ENCODE peak calls at places on chromosomes 4 and X, in nine cellular contexts. J, K, B, Y, F, R, U, P and Z are unnamed samples.

GRCh38 chr4:67437974-67438713 is 107.2 kb downstream of the CENPC start:
- DNase-seq in F (no peak), R (no peak), P (peak), Y (peak), J (peak), B (no peak), K (no peak), U (peak), Z (peak)

GRCh38 chr4:110071466-110071865 is 126.9 kb downstream of the ELOVL6 start:
- DNase-seq in Y (no peak), K (no peak), J (no peak), P (no peak), B (peak), R (no peak), U (no peak), F (no peak), Z (no peak)

GRCh38 chr4:146059865-146060264 is 115.7 kb upstream of the LSM6 start:
- DNase-seq in B (no peak), K (no peak), U (no peak), R (no peak), Y (no peak), P (no peak), J (no peak), F (no peak), Z (no peak)

GRCh38 chr4:185730387-185730786 is 81.6 kb downstream of the SORBS2 start:
- DNase-seq in Y (peak), K (no peak), J (no peak), B (no peak), R (no peak), P (peak), U (no peak), F (no peak), Z (no peak)

GRCh38 chr4:150960079-150960478 is 55.0 kb downstream of the LRBA start:
- DNase-seq in K (no peak), U (no peak), P (no peak), R (no peak), F (no peak), J (no peak), B (no peak), Y (peak), Z (peak)

GRCh38 chr4:135185256-135185655 is 983.7 kb upstream of the PABPC4L start:
- DNase-seq in Y (no peak), J (no peak), K (no peak), F (no peak), U (no peak), P (no peak), R (no peak), B (peak), Z (no peak)

GRCh38 chr4:162782778-162783507 is 383.7 kb downstream of the NAF1 start:
- DNase-seq in Y (no peak), J (no peak), U (no peak), P (peak), F (no peak), R (no peak), K (no peak), B (no peak), Z (no peak)

GRCh38 chr4:16083217-16084191 is at the start of gene PROM1:
- DNase-seq in J (no peak), K (no peak), F (peak), R (no peak), Y (no peak), B (peak), U (no peak), P (no peak), Z (peak)

GRCh38 chr4:186074189-186074588 is 5.2 kb downstream of the TLR3 start:
- DNase-seq in B (no peak), R (no peak), U (no peak), J (no peak), K (no peak), P (no peak), F (no peak), Y (no peak), Z (no peak)

GRCh38 chrX:70096052-70096451 is 33.8 kb downstream of the OTUD6A start:
- DNase-seq in R (no peak), K (no peak), P (no peak), Y (peak), B (peak), F (no peak), U (no peak), J (no peak), Z (peak)

GRCh38 chrX:40065291-40066046 is 32.3 kb downstream of the BCOR start:
- DNase-seq in P (no peak), F (no peak), J (no peak), B (no peak), K (no peak), U (no peak), R (no peak), Y (no peak), Z (no peak)

GRCh38 chr4:47839259-47839658 is 1.4 kb upstream of the CORIN start:
- DNase-seq in P (peak), F (no peak), Y (peak), R (peak), U (no peak), K (no peak), B (no peak), J (no peak), Z (peak)

GRCh38 chr4:94253036-94253435 is 45.4 kb downstream of the SMARCAD1 start:
- DNase-seq in Y (peak), F (no peak), J (no peak), K (no peak), P (peak), B (no peak), U (no peak), R (no peak), Z (no peak)

GRCh38 chr4:155426953-155427352 is 50.2 kb upstream of the MAP9 start:
- DNase-seq in K (no peak), J (no peak), U (no peak), B (peak), R (no peak), Y (no peak), F (no peak), P (no peak), Z (no peak)

GRCh38 chr4:81844717-81845116 is 373.0 kb upstream of the RASGEF1B start:
- DNase-seq in Y (peak), J (peak), P (peak), K (peak), U (no peak), R (peak), F (peak), B (peak), Z (peak)

GRCh38 chr4:158571736-158572135 is 50.1 kb downstream of the RXFP1 start:
- DNase-seq in Y (no peak), R (no peak), K (no peak), U (no peak), P (no peak), F (no peak), B (peak), J (no peak), Z (no peak)